ENCODE peak calls at places on chromosomes 1 and 21, in eight cellular contexts. W, R, L, U, D, S, F and M are unnamed samples.

GRCh38 chr1:205423248-205423647 is 1.4 kb upstream of the LEMD1 start:
- DNase-seq in W (no peak), R (no peak), L (no peak), U (no peak), D (no peak), S (no peak), F (no peak), M (peak; percentile 79)

GRCh38 chr1:25073640-25074270 is 143.7 kb upstream of the RUNX3 start:
- DNase-seq in W (no peak), R (no peak), L (no peak), U (no peak), D (no peak), S (no peak), F (no peak), M (no peak)

GRCh38 chr21:14523234-14523633 is 22.9 kb downstream of the SAMSN1 start:
- DNase-seq in W (no peak), R (no peak), L (peak; percentile 42), U (no peak), D (peak; percentile 12), S (peak; percentile 60), F (no peak), M (no peak)

GRCh38 chr1:156815851-156816536 is 654 bp downstream of the SH2D2A start:
- DNase-seq in W (no peak), R (no peak), L (no peak), U (no peak), D (no peak), S (peak; percentile 29), F (no peak), M (no peak)

GRCh38 chr1:238606896-238607295 is 716.2 kb upstream of the ZP4 start:
- DNase-seq in W (no peak), R (no peak), L (no peak), U (no peak), D (no peak), S (no peak), F (peak; percentile 78), M (no peak)

GRCh38 chr1:9724706-9725476 is 73.4 kb downstream of the PIK3CD start:
- DNase-seq in W (peak; percentile 76), R (no peak), L (peak; percentile 65), U (peak; percentile 73), D (peak; percentile 45), S (peak; percentile 79), F (no peak), M (peak; percentile 55)

GRCh38 chr1:38958967-38959366 is 17.3 kb upstream of the RHBDL2 start:
- DNase-seq in W (no peak), R (no peak), L (no peak), U (no peak), D (no peak), S (no peak), F (peak; percentile 29), M (no peak)

GRCh38 chr1:58548381-58548780 is 1.9 kb upstream of the OMA1 start:
- DNase-seq in W (no peak), R (no peak), L (no peak), U (no peak), D (no peak), S (no peak), F (no peak), M (no peak)

GRCh38 chr21:42341776-42342542 is 8.8 kb downstream of the TFF2 start:
- DNase-seq in W (no peak), R (peak; percentile 28), L (no peak), U (no peak), D (no peak), S (no peak), F (no peak), M (peak; percentile 80)

GRCh38 chr1:191608367-191608766 is 549.9 kb upstream of the RGS18 start:
- DNase-seq in W (no peak), R (no peak), L (no peak), U (no peak), D (no peak), S (no peak), F (no peak), M (peak; percentile 97)

GRCh38 chr1:181714428-181714827 is 231.1 kb downstream of the CACNA1E start:
- DNase-seq in W (no peak), R (no peak), L (no peak), U (no peak), D (no peak), S (no peak), F (no peak), M (no peak)

GRCh38 chr21:33101300-33102005 is 31.5 kb downstream of the OLIG1 start:
- DNase-seq in W (no peak), R (no peak), L (no peak), U (no peak), D (no peak), S (no peak), F (no peak), M (no peak)

GRCh38 chr1:184311580-184311979 is 75.2 kb upstream of the C1orf21 start:
- DNase-seq in W (no peak), R (no peak), L (no peak), U (no peak), D (no peak), S (no peak), F (no peak), M (no peak)

GRCh38 chr1:33974147-33974546 is 110.3 kb downstream of the HMGB4 start:
- DNase-seq in W (no peak), R (no peak), L (no peak), U (no peak), D (no peak), S (no peak), F (no peak), M (no peak)

GRCh38 chr21:26800455-26801454 is 44.5 kb downstream of the ADAMTS1 start:
- DNase-seq in W (no peak), R (no peak), L (no peak), U (no peak), D (no peak), S (no peak), F (no peak), M (no peak)

GRCh38 chr1:71088645-71089287 is 7.9 kb upstream of the ZRANB2 start:
- DNase-seq in W (no peak), R (no peak), L (no peak), U (no peak), D (no peak), S (no peak), F (no peak), M (no peak)

GRCh38 chr1:155636397-155637153 is 26.6 kb downstream of the MSTO1 start:
- DNase-seq in W (no peak), R (no peak), L (no peak), U (no peak), D (no peak), S (no peak), F (no peak), M (no peak)

GRCh38 chr1:46509414-46509813 is 19.8 kb downstream of the DMBX1 start:
- DNase-seq in W (no peak), R (no peak), L (no peak), U (no peak), D (no peak), S (no peak), F (no peak), M (no peak)

GRCh38 chr1:202247837-202248795 is 54.5 kb downstream of the LGR6 start:
- DNase-seq in W (no peak), R (no peak), L (no peak), U (no peak), D (no peak), S (no peak), F (no peak), M (no peak)

GRCh38 chr21:41601573-41602371 is 93.8 kb upstream of the TMPRSS2 start:
- DNase-seq in W (no peak), R (peak; percentile 77), L (no peak), U (no peak), D (no peak), S (no peak), F (no peak), M (no peak)

GRCh38 chr1:117128323-117129079 is 7.0 kb upstream of the TRIM45 start:
- DNase-seq in W (no peak), R (no peak), L (no peak), U (no peak), D (no peak), S (no peak), F (no peak), M (peak; percentile 62)

GRCh38 chr1:58898739-58899580 is 115.1 kb upstream of the JUN start:
- DNase-seq in W (peak; percentile 85), R (no peak), L (no peak), U (peak; percentile 48), D (peak; percentile 34), S (no peak), F (no peak), M (no peak)

GRCh38 chr1:24465099-24465498 is 37.5 kb upstream of the RCAN3 start:
- DNase-seq in W (no peak), R (no peak), L (no peak), U (no peak), D (no peak), S (no peak), F (no peak), M (no peak)

GRCh38 chr1:175168782-175169181 is 23.8 kb downstream of the KIAA0040 start:
- DNase-seq in W (no peak), R (no peak), L (no peak), U (no peak), D (no peak), S (no peak), F (no peak), M (no peak)

GRCh38 chr1:234543442-234544093 is 64.6 kb upstream of the TARBP1 start:
- DNase-seq in W (no peak), R (no peak), L (no peak), U (no peak), D (no peak), S (no peak), F (no peak), M (no peak)

GRCh38 chr21:33299181-33299752 is 25.5 kb upstream of the IFNAR1 start:
- DNase-seq in W (no peak), R (no peak), L (no peak), U (no peak), D (no peak), S (peak; percentile 49), F (no peak), M (no peak)

GRCh38 chr21:44090332-44090731 is 16.9 kb upstream of the PWP2 start:
- DNase-seq in W (no peak), R (peak; percentile 2), L (no peak), U (no peak), D (no peak), S (no peak), F (no peak), M (no peak)

GRCh38 chr1:248243204-248243603 is 12.0 kb downstream of the OR2M4 start:
- DNase-seq in W (no peak), R (no peak), L (no peak), U (peak; percentile 11), D (no peak), S (peak; percentile 16), F (no peak), M (no peak)

GRCh38 chr21:42016364-42016985 is 6.3 kb upstream of the ZBTB21 start:
- DNase-seq in W (no peak), R (no peak), L (no peak), U (no peak), D (no peak), S (no peak), F (no peak), M (no peak)

GRCh38 chr1:83929184-83929583 is 69.7 kb downstream of the TTLL7 start:
- DNase-seq in W (no peak), R (no peak), L (no peak), U (no peak), D (no peak), S (no peak), F (no peak), M (no peak)

GRCh38 chr1:15455522-15455921 is 1.0 kb upstream of the CELA2A start:
- DNase-seq in W (no peak), R (no peak), L (no peak), U (no peak), D (no peak), S (no peak), F (no peak), M (no peak)

GRCh38 chr1:67214420-67215174 is 48.3 kb downstream of the IL23R start:
- DNase-seq in W (peak; percentile 48), R (no peak), L (peak; percentile 43), U (no peak), D (no peak), S (peak; percentile 68), F (no peak), M (no peak)

GRCh38 chr1:100959502-100960060 is 63.7 kb downstream of the SLC30A7 start:
- DNase-seq in W (no peak), R (no peak), L (no peak), U (no peak), D (no peak), S (no peak), F (no peak), M (no peak)

GRCh38 chr1:119790481-119791198 is 20.6 kb downstream of the REG4 start:
- DNase-seq in W (no peak), R (no peak), L (no peak), U (no peak), D (no peak), S (no peak), F (no peak), M (no peak)